ENCODE peak calls at places on chromosomes 1 and 21, in six cellular contexts. G is left lung, W is A549, V is fibroblast of the aortic adventitia, Q is fibroblast of lung, I is sigmoid colon. T is an unnamed sample.

GRCh38 chr1:89910780-89911179 is 84.1 kb upstream of the ZNF326 start:
- DNase-seq in V (peak; percentile 33), Q (peak; percentile 78), G (no peak), W (peak; percentile 82), I (no peak), T (no peak)

GRCh38 chr1:40922969-40923368 is 56.5 kb upstream of the CTPS1 start:
- DNase-seq in I (peak; percentile 43), W (no peak), Q (no peak), V (no peak), G (no peak), T (no peak)

GRCh38 chr21:43311303-43311817 is 115.6 kb downstream of the SIK1 start:
- DNase-seq in I (no peak), G (peak; percentile 34), W (no peak), Q (no peak), V (no peak), T (no peak)

GRCh38 chr1:83761084-83761760 is 237.7 kb downstream of the TTLL7 start:
- DNase-seq in V (no peak), W (no peak), I (no peak), Q (no peak), G (no peak), T (no peak)

GRCh38 chr1:225700164-225700740 is 47.3 kb upstream of the ENAH start:
- DNase-seq in Q (peak; percentile 98), V (peak; percentile 98), G (no peak), W (peak; percentile 89), I (no peak), T (peak; percentile 85)

GRCh38 chr1:36257375-36257767 is 33.1 kb downstream of the THRAP3 start:
- DNase-seq in V (no peak), G (no peak), Q (no peak), I (no peak), W (no peak), T (no peak)

GRCh38 chr1:224894915-224895314 is 34.6 kb upstream of the DNAH14 start:
- DNase-seq in I (no peak), W (peak; percentile 9), G (no peak), Q (peak; percentile 56), V (peak; percentile 29), T (no peak)

GRCh38 chr1:42146916-42147320 is 6.3 kb upstream of the GUCA2B start:
- DNase-seq in W (peak; percentile 71), G (no peak), Q (peak; percentile 53), I (peak; percentile 66), V (peak; percentile 55), T (peak; percentile 85)

GRCh38 chr1:207952617-207953542 is 42.0 kb upstream of the CD34 start:
- DNase-seq in W (no peak), Q (no peak), G (no peak), V (no peak), I (no peak), T (no peak)

GRCh38 chr1:21324368-21325137 is 34.3 kb upstream of the ECE1 start:
- DNase-seq in V (peak; percentile 94), Q (peak; percentile 90), G (peak; percentile 92), I (peak; percentile 91), W (peak; percentile 77), T (peak; percentile 90)

GRCh38 chr1:28577052-28577678 is 14.9 kb upstream of the RAB42 start:
- DNase-seq in V (no peak), W (no peak), G (no peak), I (no peak), Q (no peak), T (no peak)

GRCh38 chr1:101264699-101265098 is 27.9 kb downstream of the S1PR1 start:
- DNase-seq in W (no peak), V (peak; percentile 31), I (no peak), Q (no peak), G (no peak), T (no peak)

GRCh38 chr1:221886311-221887090 is 144.6 kb upstream of the DUSP10 start:
- DNase-seq in V (peak; percentile 29), W (peak; percentile 5), I (no peak), Q (no peak), G (no peak), T (no peak)

GRCh38 chr1:119220980-119221379 is 80.5 kb upstream of the WARS2 start:
- DNase-seq in Q (no peak), V (peak; percentile 5), W (no peak), I (no peak), G (no peak), T (no peak)

GRCh38 chr1:213977486-213977842 is 10.3 kb upstream of the PROX1 start:
- DNase-seq in V (no peak), W (no peak), G (no peak), Q (no peak), I (no peak), T (no peak)

GRCh38 chr1:77282866-77283539 is 1.2 kb downstream of the AK5 start:
- DNase-seq in V (no peak), W (no peak), Q (no peak), I (no peak), G (peak; percentile 49), T (no peak)

GRCh38 chr1:187763465-187763864 is 934.7 kb downstream of the PLA2G4A start:
- DNase-seq in W (no peak), Q (no peak), V (no peak), I (no peak), G (no peak), T (no peak)

GRCh38 chr1:37704966-37705365 is 12.7 kb downstream of the CDCA8 start:
- DNase-seq in W (no peak), G (no peak), V (peak; percentile 40), I (no peak), Q (peak; percentile 25), T (no peak)

GRCh38 chr1:213564215-213564659 is 423.5 kb upstream of the PROX1 start:
- DNase-seq in V (no peak), Q (no peak), I (no peak), W (no peak), G (no peak), T (no peak)

GRCh38 chr1:89804646-89805237 is 16.1 kb upstream of the LRRC8D start:
- DNase-seq in V (peak; percentile 88), G (no peak), I (peak; percentile 92), W (peak; percentile 61), Q (peak; percentile 87), T (peak; percentile 94)

GRCh38 chr21:25925936-25926335 is 191.2 kb downstream of the GABPA start:
- DNase-seq in I (no peak), G (no peak), V (peak; percentile 70), Q (no peak), W (no peak), T (no peak)

GRCh38 chr21:46266946-46267345 is 18.5 kb downstream of the MCM3AP start:
- DNase-seq in G (no peak), V (no peak), Q (no peak), I (no peak), W (no peak), T (no peak)

GRCh38 chr1:24236170-24237045 is 49.3 kb upstream of the IFNLR1 start:
- DNase-seq in Q (peak; percentile 65), I (no peak), G (no peak), V (peak; percentile 77), W (peak; percentile 36), T (no peak)

GRCh38 chr21:43318841-43319781 is 107.8 kb downstream of the SIK1 start:
- DNase-seq in V (no peak), G (peak; percentile 52), Q (peak; percentile 59), W (no peak), I (no peak), T (no peak)

GRCh38 chr1:184757406-184757805 is 2.7 kb upstream of the EDEM3 start:
- DNase-seq in G (no peak), Q (no peak), W (no peak), I (no peak), V (no peak), T (no peak)

GRCh38 chr1:230940848-230941247 is 37.8 kb downstream of the TTC13 start:
- DNase-seq in Q (peak; percentile 21), V (peak; percentile 34), I (no peak), W (no peak), G (no peak), T (no peak)

GRCh38 chr21:45166931-45167330 is 92.6 kb downstream of the ADARB1 start:
- DNase-seq in Q (no peak), I (no peak), G (no peak), V (no peak), W (no peak), T (no peak)

GRCh38 chr1:177431123-177431522 is 260.4 kb downstream of the BRINP2 start:
- DNase-seq in W (no peak), Q (no peak), V (no peak), I (no peak), G (no peak), T (no peak)

GRCh38 chr1:177429234-177429633 is 258.5 kb downstream of the BRINP2 start:
- DNase-seq in G (no peak), I (no peak), Q (no peak), W (no peak), V (no peak), T (no peak)

DNA sequence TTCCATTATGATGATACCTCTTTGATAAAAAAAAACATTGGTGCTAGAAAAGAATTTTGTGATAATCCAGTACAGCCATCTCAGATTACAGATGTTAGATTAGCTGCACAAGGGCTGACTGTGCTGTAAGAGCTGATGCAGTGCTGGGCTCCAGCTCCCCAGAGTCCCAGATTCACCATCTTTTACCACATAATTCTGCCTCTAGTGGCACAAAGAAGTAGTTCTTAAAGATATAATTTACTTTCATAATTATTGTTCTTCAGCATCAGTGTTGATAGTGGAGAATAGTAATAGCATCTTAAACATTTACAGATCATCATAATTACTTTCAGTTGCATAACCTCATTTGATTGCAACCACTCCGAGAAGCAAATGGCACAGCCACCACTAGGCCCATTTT is 262.1 kb downstream of the BRINP2 start:
- DNase-seq in W (no peak), G (no peak), I (no peak), V (peak; percentile 2), Q (peak; percentile 2), T (no peak)
- TF ChIP-seq CTCF in W (no peak), G (no peak), I (no peak), V (peak; percentile 48), Q (peak; percentile 33), T (no peak)

GRCh38 chr1:2237773-2238172 is 9.7 kb downstream of the SKI start:
- DNase-seq in V (no peak), G (no peak), W (no peak), I (no peak), Q (peak; percentile 19), T (no peak)
- TF ChIP-seq CTCF in V (peak; percentile 25), G (no peak), W (no peak), I (no peak), Q (peak; percentile 13), T (no peak)

GRCh38 chr1:229164836-229165285 is 106.0 kb upstream of the RAB4A start:
- DNase-seq in W (no peak), I (no peak), V (no peak), Q (no peak), G (no peak), T (no peak)
- TF ChIP-seq CTCF in W (no peak), I (no peak), V (no peak), Q (no peak), G (no peak), T (no peak)

GRCh38 chr1:60678381-60678780 is 404.0 kb upstream of the NFIA start:
- DNase-seq in V (no peak), I (no peak), Q (no peak), G (no peak), W (no peak), T (no peak)

GRCh38 chr1:60679976-60680375 is 402.4 kb upstream of the NFIA start:
- DNase-seq in G (no peak), Q (no peak), W (no peak), V (no peak), I (no peak), T (no peak)

GRCh38 chr1:60679524-60679923 is 402.8 kb upstream of the NFIA start:
- DNase-seq in Q (no peak), I (no peak), V (no peak), W (no peak), G (no peak), T (no peak)

GRCh38 chr1:60678802-60679201 is 403.6 kb upstream of the NFIA start:
- DNase-seq in G (no peak), Q (no peak), W (no peak), V (no peak), I (no peak), T (no peak)

GRCh38 chr1:60681095-60681860 is 401.1 kb upstream of the NFIA start:
- DNase-seq in G (no peak), I (no peak), V (no peak), Q (no peak), W (no peak), T (no peak)
- TF ChIP-seq CTCF in G (no peak), I (no peak), V (no peak), Q (no peak), W (no peak), T (no peak)

T was measured in osteocyte.